ENCODE peak calls at places on chromosomes 13 and 19, in four cellular contexts. One of them, this sample, is unnamed.

GRCh38 chr19:55115446-55116065 is 1.9 kb downstream of the PPP1R12C start:
- DNase-seq in K562: peak; percentile 61
- DNase-seq in HepG2: no peak
- DNase-seq in WTC11: no peak
- DNase-seq in this sample: no peak

GRCh38 chr19:32971012-32971595 is 654 bp downstream of the CEP89 start:
- DNase-seq in HepG2: no peak
- DNase-seq in WTC11: no peak
- DNase-seq in K562: no peak
- DNase-seq in this sample: no peak

GRCh38 chr19:28884786-28885476 is 328.0 kb downstream of the UQCRFS1 start:
- DNase-seq in HepG2: no peak
- DNase-seq in WTC11: no peak
- DNase-seq in K562: no peak
- DNase-seq in this sample: no peak

GRCh38 chr13:72911988-72912387 is 130.1 kb downstream of the PIBF1 start:
- DNase-seq in HepG2: no peak
- DNase-seq in WTC11: no peak
- DNase-seq in K562: no peak
- DNase-seq in this sample: no peak

GRCh38 chr19:39768334-39768733 is 10.3 kb upstream of the LEUTX start:
- DNase-seq in WTC11: no peak
- DNase-seq in HepG2: no peak
- DNase-seq in K562: no peak
- DNase-seq in this sample: no peak

GRCh38 chr13:39167018-39167417 is 128.8 kb downstream of the NHLRC3 start:
- DNase-seq in WTC11: no peak
- DNase-seq in HepG2: no peak
- DNase-seq in K562: no peak
- DNase-seq in this sample: no peak

GRCh38 chr13:102651892-102652291 is 43.0 kb downstream of the METTL21C start:
- DNase-seq in HepG2: no peak
- DNase-seq in K562: no peak
- DNase-seq in WTC11: no peak
- DNase-seq in this sample: no peak

GRCh38 chr19:5993516-5994406 is 15.8 kb upstream of the RANBP3 start:
- DNase-seq in K562: no peak
- DNase-seq in HepG2: no peak
- DNase-seq in WTC11: no peak
- DNase-seq in this sample: no peak

GRCh38 chr19:7874857-7875393 is 735 bp upstream of the PRR36 start:
- DNase-seq in HepG2: no peak
- DNase-seq in WTC11: peak; percentile 35
- DNase-seq in K562: no peak
- DNase-seq in this sample: no peak

GRCh38 chr13:76538004-76538403 is 348.2 kb downstream of the KCTD12 start:
- DNase-seq in K562: no peak
- DNase-seq in HepG2: no peak
- DNase-seq in WTC11: no peak
- DNase-seq in this sample: no peak

GRCh38 chr19:50728084-50728737 is 5.0 kb downstream of the CLEC11A start:
- DNase-seq in WTC11: peak; percentile 99
- DNase-seq in K562: peak; percentile 94
- DNase-seq in HepG2: peak; percentile 20
- DNase-seq in this sample: no peak

GRCh38 chr19:50252111-50252886 is 48.9 kb downstream of the MYH14 start:
- DNase-seq in WTC11: peak; percentile 82
- DNase-seq in K562: peak; percentile 69
- DNase-seq in HepG2: no peak
- DNase-seq in this sample: no peak

GRCh38 chr13:101751488-101751887 is 299.0 kb downstream of the ITGBL1 start:
- DNase-seq in K562: no peak
- DNase-seq in HepG2: no peak
- DNase-seq in WTC11: no peak
- DNase-seq in this sample: peak; percentile 21

GRCh38 chr13:101144808-101145419 is 271.4 kb downstream of the NALCN start:
- DNase-seq in WTC11: no peak
- DNase-seq in K562: peak; percentile 17
- DNase-seq in HepG2: peak; percentile 38
- DNase-seq in this sample: peak; percentile 50

GRCh38 chr13:109026266-109026665 is 396.9 kb downstream of the MYO16 start:
- DNase-seq in WTC11: peak; percentile 16
- DNase-seq in HepG2: no peak
- DNase-seq in K562: no peak
- DNase-seq in this sample: no peak
- TF ChIP-seq HMGXB4 in WTC11: no peak
- TF ChIP-seq HMGXB4 in HepG2: no peak
- TF ChIP-seq HMGXB4 in K562: no peak
- TF ChIP-seq HMGXB4 in this sample: no peak

GRCh38 chr19:294341-294818 is 3.2 kb upstream of the PLPP2 start:
- DNase-seq in K562: peak; percentile 7
- DNase-seq in WTC11: no peak
- DNase-seq in HepG2: no peak
- DNase-seq in this sample: no peak
- TF ChIP-seq HMGXB4 in K562: no peak
- TF ChIP-seq HMGXB4 in WTC11: no peak
- TF ChIP-seq HMGXB4 in HepG2: no peak
- TF ChIP-seq HMGXB4 in this sample: no peak

GRCh38 chr19:977058-977464 is 7.1 kb upstream of the WDR18 start:
- DNase-seq in WTC11: no peak
- DNase-seq in HepG2: no peak
- DNase-seq in K562: no peak
- DNase-seq in this sample: no peak

GRCh38 chr19:973726-974563 is 10.2 kb upstream of the WDR18 start:
- DNase-seq in K562: no peak
- DNase-seq in WTC11: no peak
- DNase-seq in HepG2: no peak
- DNase-seq in this sample: no peak

GRCh38 chr19:976476-976875 is 7.7 kb upstream of the WDR18 start:
- DNase-seq in HepG2: no peak
- DNase-seq in K562: no peak
- DNase-seq in WTC11: no peak
- DNase-seq in this sample: no peak

GRCh38 chr19:972281-972680 is 11.9 kb upstream of the WDR18 start:
- DNase-seq in WTC11: no peak
- DNase-seq in K562: no peak
- DNase-seq in HepG2: no peak
- DNase-seq in this sample: no peak

GRCh38 chr19:974564-975257 is 9.4 kb upstream of the WDR18 start:
- DNase-seq in K562: no peak
- DNase-seq in WTC11: no peak
- DNase-seq in HepG2: no peak
- DNase-seq in this sample: no peak
- TF ChIP-seq HMGXB4 in K562: no peak
- TF ChIP-seq HMGXB4 in WTC11: no peak
- TF ChIP-seq HMGXB4 in HepG2: no peak
- TF ChIP-seq HMGXB4 in this sample: no peak

GRCh38 chr13:99468971-99469545 is 32.2 kb upstream of the TM9SF2 start:
- DNase-seq in WTC11: no peak
- DNase-seq in HepG2: no peak
- DNase-seq in K562: no peak
- DNase-seq in this sample: no peak
- TF ChIP-seq HMGXB4 in WTC11: no peak
- TF ChIP-seq HMGXB4 in HepG2: no peak
- TF ChIP-seq HMGXB4 in K562: no peak
- TF ChIP-seq HMGXB4 in this sample: no peak

This sample was measured in A549.